ENCODE peak calls at places on chromosomes 1 and 21, in six cellular contexts. T, R, A, M, Z and U are unnamed samples.

GRCh38 chr1:150302338-150302737 is 8.7 kb downstream of the MRPS21 start:
- DNase-seq in T (no peak), R (no peak), A (peak), M (peak), Z (no peak), U (no peak)

GRCh38 chr1:36350659-36351171 is 27.3 kb upstream of the EVA1B start:
- DNase-seq in T (no peak), R (peak), A (no peak), M (peak), Z (no peak), U (peak)

GRCh38 chr1:31064685-31065309 is 720 bp downstream of the PUM1 start:
- DNase-seq in T (no peak), R (peak), A (no peak), M (no peak), Z (no peak), U (no peak)

GRCh38 chr1:53639251-53639721 is 99.7 kb downstream of the GLIS1 start:
- DNase-seq in T (no peak), R (peak), A (no peak), M (no peak), Z (no peak), U (no peak)

GRCh38 chr1:16367968-16368910 is 1.2 kb downstream of the SZRD1 start:
- DNase-seq in T (no peak), R (peak), A (no peak), M (peak), Z (no peak), U (peak)

GRCh38 chr1:15214507-15214906 is 32.5 kb upstream of the FHAD1 start:
- DNase-seq in T (peak), R (peak), A (no peak), M (peak), Z (no peak), U (peak)

GRCh38 chr21:37032877-37033471 is 26.5 kb downstream of the RIPPLY3 start:
- DNase-seq in T (no peak), R (peak), A (no peak), M (peak), Z (no peak), U (peak)

GRCh38 chr1:10210841-10211804 is 753 bp downstream of the KIF1B start:
- DNase-seq in T (peak), R (peak), A (peak), M (peak), Z (no peak), U (peak)

GRCh38 chr1:58649555-58649954 is 50.3 kb downstream of the MYSM1 start:
- DNase-seq in T (no peak), R (no peak), A (no peak), M (no peak), Z (no peak), U (no peak)

GRCh38 chr1:34864759-34865158 is 5.2 kb upstream of the SMIM12 start:
- DNase-seq in T (no peak), R (no peak), A (no peak), M (no peak), Z (no peak), U (no peak)

GRCh38 chr1:45116820-45117219 is 89.6 kb downstream of the ZSWIM5 start:
- DNase-seq in T (no peak), R (no peak), A (no peak), M (no peak), Z (no peak), U (no peak)

GRCh38 chr1:239308701-239309333 is 77.6 kb upstream of the CHRM3 start:
- DNase-seq in T (peak), R (no peak), A (peak), M (no peak), Z (peak), U (no peak)

GRCh38 chr1:30940541-30940940 is 32.0 kb upstream of the SDC3 start:
- DNase-seq in T (no peak), R (no peak), A (no peak), M (no peak), Z (no peak), U (no peak)

GRCh38 chr1:168088511-168089325 is 48.0 kb downstream of the GPR161 start:
- DNase-seq in T (no peak), R (peak), A (no peak), M (no peak), Z (no peak), U (no peak)

GRCh38 chr21:26027696-26028095 is 142.9 kb downstream of the APP start:
- DNase-seq in T (no peak), R (peak), A (no peak), M (no peak), Z (no peak), U (no peak)

GRCh38 chr1:93716974-93717373 is 35.3 kb upstream of the BCAR3 start:
- DNase-seq in T (no peak), R (peak), A (no peak), M (no peak), Z (no peak), U (no peak)

GRCh38 chr1:186212574-186213224 is 162.4 kb downstream of the TPR start:
- DNase-seq in T (peak), R (peak), A (peak), M (peak), Z (peak), U (peak)

DNA sequence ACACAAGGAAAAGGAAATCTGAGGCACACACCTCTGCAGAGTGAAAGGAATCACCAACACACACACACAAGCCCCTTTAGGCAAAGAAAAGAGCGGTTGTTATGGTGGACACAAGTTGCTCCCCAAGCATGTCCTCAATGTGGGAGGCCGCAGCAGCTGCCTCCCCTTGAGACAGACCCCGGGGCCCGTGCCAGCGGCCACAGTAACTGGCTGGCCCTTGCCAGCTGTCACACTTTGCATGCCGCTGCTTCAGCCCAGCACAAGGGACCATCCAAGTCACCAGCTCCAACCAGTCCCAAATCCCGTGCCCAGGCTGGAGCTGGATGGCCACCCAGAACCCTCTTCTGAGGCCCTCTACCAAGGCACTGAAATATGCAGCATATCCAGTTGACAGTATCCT is 2.9 kb upstream of the OLIG1 start:
- DNase-seq in T (no peak), R (no peak), A (no peak), M (no peak), Z (no peak), U (no peak)
- H2AK5ac ChIP-seq in T (no peak), R (no peak), A (no peak), M (no peak), Z (no peak), U (no peak)

DNA sequence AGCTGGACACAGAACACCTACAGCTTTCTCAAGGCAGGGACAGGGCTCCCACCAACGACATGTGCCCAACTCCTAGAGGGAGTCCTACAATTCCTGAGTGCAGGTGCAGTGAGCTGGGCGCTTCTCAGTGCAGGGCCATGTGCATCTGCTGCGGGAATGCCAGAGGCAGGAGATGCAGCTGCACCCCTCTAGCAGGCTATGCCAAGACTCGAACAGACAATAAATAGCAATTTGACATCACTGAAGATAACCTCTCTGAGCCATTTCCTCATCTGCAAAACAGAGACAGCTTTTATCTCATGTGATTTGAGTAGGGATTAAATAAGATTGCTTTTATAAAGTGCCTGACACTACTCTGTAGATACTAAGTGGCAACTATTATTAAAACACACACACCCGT is 5.8 kb downstream of the SLC9A1 start:
- DNase-seq in T (no peak), R (no peak), A (no peak), M (no peak), Z (no peak), U (no peak)
- H3K4ac ChIP-seq in T (no peak), R (no peak), A (no peak), M (no peak), Z (no peak), U (peak)

GRCh38 chr1:241503444-241503843 is 16.1 kb downstream of the FH start:
- DNase-seq in T (no peak), R (no peak), A (no peak), M (no peak), Z (no peak), U (peak)
- H3K14ac ChIP-seq in T (no peak), R (no peak), A (no peak), M (no peak), Z (no peak), U (no peak)

GRCh38 chr1:21291184-21291583 is 921 bp upstream of the ECE1 start:
- DNase-seq in T (no peak), R (no peak), A (no peak), M (no peak), Z (no peak), U (no peak)

GRCh38 chr1:21287905-21288514 is 2.3 kb downstream of the ECE1 start:
- DNase-seq in T (no peak), R (no peak), A (no peak), M (no peak), Z (no peak), U (no peak)

GRCh38 chr1:21289127-21289526 is 1.1 kb downstream of the ECE1 start:
- DNase-seq in T (no peak), R (no peak), A (no peak), M (no peak), Z (no peak), U (no peak)

GRCh38 chr1:21290546-21290944 is 282 bp upstream of the ECE1 start:
- DNase-seq in T (no peak), R (no peak), A (no peak), M (no peak), Z (no peak), U (no peak)

DNA sequence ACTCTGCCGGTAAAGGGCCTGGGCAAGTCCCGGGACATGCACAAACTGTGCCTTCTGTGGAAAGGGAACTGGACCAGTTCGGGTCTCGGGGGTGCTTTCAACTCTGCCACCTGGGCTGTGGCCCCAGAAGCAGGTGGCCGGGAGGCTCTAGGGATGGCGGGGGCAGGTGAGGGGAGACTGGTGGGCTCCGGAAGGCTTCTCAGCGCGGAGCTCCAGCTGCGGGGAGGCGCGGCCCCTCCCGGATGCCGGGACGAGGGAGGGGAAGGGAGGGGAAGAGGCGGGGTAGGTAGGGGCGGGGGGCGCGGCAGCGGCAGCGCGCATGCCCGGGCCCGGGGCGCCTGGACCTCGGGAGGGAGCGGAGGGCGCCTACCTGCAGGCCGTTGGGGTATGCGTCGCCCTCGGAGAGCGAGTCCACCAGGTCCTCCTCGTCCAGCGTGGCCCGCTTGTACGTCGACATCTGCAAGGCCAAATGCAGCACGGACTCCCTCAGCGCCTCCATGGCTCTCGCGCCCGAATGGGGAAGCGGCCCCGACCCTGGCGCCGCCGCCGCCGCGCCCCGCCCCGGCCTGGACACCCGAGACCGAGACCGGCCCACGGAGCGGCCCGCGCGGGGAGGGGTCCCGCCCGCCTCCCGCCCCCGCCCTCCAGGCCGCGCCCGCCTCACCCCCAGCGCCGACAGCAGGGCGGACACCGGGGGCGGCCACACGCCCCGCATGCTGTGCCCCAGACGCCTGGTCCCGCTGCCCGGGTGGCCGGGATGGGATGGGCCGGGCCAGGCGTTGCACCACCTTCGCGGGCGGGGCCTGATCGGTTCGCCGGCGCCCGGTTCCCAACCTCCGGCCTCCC is at the start of gene ECE1:
- DNase-seq in T (no peak), R (no peak), A (peak), M (peak), Z (no peak), U (peak)
- H2AK5ac ChIP-seq in T (peak), R (peak), A (no peak), M (peak), Z (no peak), U (no peak)

DNA sequence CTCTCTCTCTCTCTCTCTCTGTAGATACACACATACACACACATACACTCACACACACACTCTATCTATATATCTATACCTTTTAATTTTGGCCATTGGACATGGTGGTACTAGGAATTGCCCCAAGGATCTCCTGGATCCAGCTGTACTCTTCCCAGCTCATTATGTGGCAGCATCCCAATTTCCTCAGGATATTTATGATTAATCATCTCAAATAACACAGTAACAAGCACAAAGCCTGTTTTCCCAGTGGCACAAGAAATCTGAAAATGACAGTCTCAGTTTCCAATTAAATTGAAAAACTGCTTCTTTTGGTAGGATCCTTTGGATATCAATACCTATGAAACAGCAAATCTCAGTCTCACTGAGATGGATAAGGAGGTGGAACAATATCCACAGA is 27.6 kb downstream of the S100A10 start:
- DNase-seq in T (no peak), R (no peak), A (no peak), M (no peak), Z (no peak), U (no peak)
- H3K4ac ChIP-seq in T (no peak), R (no peak), A (no peak), M (no peak), Z (no peak), U (no peak)

DNA sequence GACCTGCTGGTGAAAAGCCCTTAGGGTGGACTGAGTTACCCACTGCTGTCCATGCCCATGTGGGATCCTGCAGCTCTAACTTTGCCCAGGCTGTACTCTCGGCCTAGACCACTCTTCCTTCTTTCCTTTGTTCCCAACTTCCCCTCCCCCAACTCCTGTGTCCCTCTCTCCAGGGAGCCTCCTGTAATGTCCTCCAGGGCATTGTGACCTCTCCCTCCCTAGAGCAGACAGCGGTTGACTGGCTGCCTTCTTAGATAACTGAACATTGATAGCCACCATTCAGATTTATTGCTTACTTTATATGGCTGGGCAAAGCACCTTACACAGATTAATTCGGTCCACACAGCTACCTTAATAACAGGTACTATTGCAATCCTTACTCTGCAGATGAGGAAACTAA is 5.0 kb downstream of the RUNX1 start:
- DNase-seq in T (no peak), R (no peak), A (no peak), M (no peak), Z (no peak), U (no peak)
- H3K14ac ChIP-seq in T (no peak), R (no peak), A (no peak), M (no peak), Z (no peak), U (peak)

GRCh38 chr21:43767498-43767979 is 8.6 kb downstream of the CSTB start:
- DNase-seq in T (no peak), R (no peak), A (no peak), M (no peak), Z (no peak), U (no peak)

GRCh38 chr21:43766734-43767497 is 9.2 kb downstream of the CSTB start:
- DNase-seq in T (no peak), R (no peak), A (no peak), M (peak), Z (no peak), U (peak)

GRCh38 chr21:43768868-43769167 is 7.3 kb downstream of the CSTB start:
- DNase-seq in T (no peak), R (no peak), A (no peak), M (no peak), Z (no peak), U (no peak)

GRCh38 chr21:43769325-43769958 is 6.7 kb downstream of the CSTB start:
- DNase-seq in T (no peak), R (no peak), A (no peak), M (no peak), Z (no peak), U (no peak)

GRCh38 chr21:43767980-43768867 is 7.9 kb downstream of the CSTB start:
- DNase-seq in T (no peak), R (peak), A (peak), M (peak), Z (no peak), U (peak)
- H2AK5ac ChIP-seq in T (peak), R (peak), A (no peak), M (peak), Z (peak), U (peak)

GRCh38 chr1:24735619-24736375 is 9.4 kb upstream of the CLIC4 start:
- DNase-seq in T (no peak), R (peak), A (no peak), M (peak), Z (no peak), U (no peak)
- H3K4ac ChIP-seq in T (no peak), R (peak), A (no peak), M (peak), Z (peak), U (no peak)